ENCODE peak calls at places on chromosomes 13 and 19, in four cellular contexts. D is HCT116, Y is HepG2, O is K562. S is an unnamed sample.

GRCh38 chr13:113423225-113424170 is 29.8 kb downstream of the ADPRHL1 start:
- DNase-seq in D (no peak), Y (no peak), O (no peak), S (no peak)

GRCh38 chr13:24185591-24186232 is 25.2 kb downstream of the SPATA13 start:
- DNase-seq in D (no peak), Y (no peak), O (no peak), S (no peak)

GRCh38 chr13:65307056-65307455 is 1923.1 kb downstream of the PCDH9 start:
- DNase-seq in D (no peak), Y (no peak), O (no peak), S (no peak)

GRCh38 chr13:31587696-31588266 is 151.5 kb upstream of the RXFP2 start:
- DNase-seq in D (no peak), Y (no peak), O (no peak), S (no peak)

GRCh38 chr19:18464646-18465045 is 26.7 kb upstream of the ISYNA1 start:
- DNase-seq in D (no peak), Y (peak), O (no peak), S (no peak)

GRCh38 chr13:98180092-98180491 is 3.0 kb upstream of the RNF113B start:
- DNase-seq in D (no peak), Y (no peak), O (no peak), S (no peak)

GRCh38 chr19:41276231-41276630 is 12.1 kb downstream of the HNRNPUL1 start:
- DNase-seq in D (no peak), Y (no peak), O (no peak), S (no peak)

GRCh38 chr13:97659602-97660001 is 225.6 kb downstream of the RAP2A start:
- DNase-seq in D (no peak), Y (peak), O (peak), S (no peak)

GRCh38 chr19:1720237-1720636 is 33.1 kb upstream of the ONECUT3 start:
- DNase-seq in D (no peak), Y (no peak), O (no peak), S (no peak)

GRCh38 chr19:28437390-28438346 is 775.3 kb downstream of the UQCRFS1 start:
- DNase-seq in D (no peak), Y (no peak), O (no peak), S (no peak)

GRCh38 chr13:21757721-21758120 is 86.8 kb downstream of the FGF9 start:
- DNase-seq in D (no peak), Y (no peak), O (no peak), S (no peak)

GRCh38 chr19:42114412-42114811 is 17.8 kb downstream of the POU2F2 start:
- DNase-seq in D (no peak), Y (no peak), O (no peak), S (no peak)

GRCh38 chr19:35266904-35267817 is 1.6 kb upstream of the USF2 start:
- DNase-seq in D (no peak), Y (no peak), O (peak), S (no peak)

GRCh38 chr13:107534548-107534947 is 680.8 kb downstream of the LIG4 start:
- DNase-seq in D (no peak), Y (no peak), O (no peak), S (no peak)

GRCh38 chr19:34664870-34665269 is 12.1 kb downstream of the SCGB2B2 start:
- DNase-seq in D (no peak), Y (no peak), O (no peak), S (no peak)

GRCh38 chr13:65292488-65292901 is 1937.6 kb downstream of the PCDH9 start:
- DNase-seq in D (no peak), Y (no peak), O (no peak), S (no peak)

GRCh38 chr13:113078895-113079720 is 26.5 kb upstream of the F7 start:
- DNase-seq in D (no peak), Y (no peak), O (no peak), S (no peak)

GRCh38 chr13:50909605-50910482 is at the start of gene RNASEH2B:
- DNase-seq in D (peak), Y (peak), O (peak), S (no peak)

GRCh38 chr13:56718791-56719190 is 421.9 kb upstream of the PRR20A start:
- DNase-seq in D (no peak), Y (no peak), O (no peak), S (no peak)

GRCh38 chr13:93217701-93218100 is 8.9 kb upstream of the GPC6 start:
- DNase-seq in D (no peak), Y (peak), O (no peak), S (no peak)

GRCh38 chr13:52949744-52950143 is 78.9 kb upstream of the OLFM4 start:
- DNase-seq in D (no peak), Y (no peak), O (no peak), S (no peak)

GRCh38 chr13:56909896-56910600 is 230.7 kb upstream of the PRR20A start:
- DNase-seq in D (no peak), Y (no peak), O (no peak), S (no peak)

GRCh38 chr13:114043421-114044053 is 69.7 kb upstream of the C13orf46 start:
- DNase-seq in D (no peak), Y (peak), O (no peak), S (no peak)

GRCh38 chr19:1250374-1251232 is 2.2 kb downstream of the MIDN start:
- DNase-seq in D (no peak), Y (peak), O (peak), S (no peak)

GRCh38 chr19:1252818-1253513 is 4.6 kb downstream of the MIDN start:
- DNase-seq in D (no peak), Y (peak), O (peak), S (no peak)

GRCh38 chr13:51220706-51221105 is 1.5 kb upstream of the FAM124A start:
- DNase-seq in D (no peak), Y (no peak), O (no peak), S (no peak)

GRCh38 chr19:3263866-3264265 is 39.4 kb downstream of the CELF5 start:
- DNase-seq in D (no peak), Y (no peak), O (no peak), S (no peak)

GRCh38 chr13:105936816-105937215 is 598.6 kb downstream of the EFNB2 start:
- DNase-seq in D (no peak), Y (no peak), O (no peak), S (no peak)

GRCh38 chr13:111280666-111281577 is 39.5 kb upstream of the TEX29 start:
- DNase-seq in D (no peak), Y (no peak), O (no peak), S (no peak)

GRCh38 chr19:33788676-33789075 is 8.0 kb upstream of the KCTD15 start:
- DNase-seq in D (no peak), Y (no peak), O (no peak), S (no peak)

GRCh38 chr13:47415048-47415447 is 518.2 kb upstream of the HTR2A start:
- DNase-seq in D (no peak), Y (no peak), O (no peak), S (no peak)

GRCh38 chr13:19961484-19961883 is 3.0 kb downstream of the ZMYM2 start:
- DNase-seq in D (no peak), Y (no peak), O (no peak), S (no peak)
- H3K4me3 ChIP-seq in D (no peak), Y (no peak), O (no peak), S (no peak)

GRCh38 chr19:5951338-5951861 is 26.5 kb downstream of the RANBP3 start:
- DNase-seq in D (no peak), Y (no peak), O (no peak), S (no peak)

GRCh38 chr19:5949792-5950305 is 28.1 kb downstream of the RANBP3 start:
- DNase-seq in D (no peak), Y (no peak), O (no peak), S (no peak)

GRCh38 chr19:5948697-5949564 is 29.0 kb downstream of the RANBP3 start:
- DNase-seq in D (no peak), Y (no peak), O (no peak), S (no peak)

GRCh38 chr19:5952193-5953033 is 25.5 kb downstream of the RANBP3 start:
- DNase-seq in D (no peak), Y (no peak), O (no peak), S (no peak)

DNA sequence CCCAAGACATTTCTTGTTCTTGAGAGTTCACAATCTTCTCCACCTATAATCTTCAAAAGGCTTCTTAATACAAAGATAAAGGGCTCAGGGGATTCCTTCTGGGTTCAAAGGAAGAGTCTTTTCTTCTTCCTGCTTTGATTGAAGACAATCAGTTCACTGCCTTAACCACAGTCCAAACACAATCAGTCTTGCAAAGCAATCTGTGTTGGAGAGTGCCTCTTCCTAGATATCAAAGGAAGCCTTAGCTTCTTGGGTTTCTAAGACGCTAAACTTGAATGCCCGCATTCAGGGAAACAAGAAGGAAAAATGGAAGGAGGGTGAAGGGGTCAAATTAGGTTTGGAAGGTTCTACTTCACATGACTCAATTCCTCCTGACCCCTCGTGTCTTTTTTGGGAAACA is 27.2 kb downstream of the RANBP3 start:
- DNase-seq in D (no peak), Y (no peak), O (no peak), S (no peak)
- TF ChIP-seq SIN3A in D (no peak), Y (no peak), O (no peak), S (no peak)

GRCh38 chr19:10112037-10112751 is 701 bp downstream of the P2RY11 start:
- DNase-seq in D (no peak), Y (no peak), O (peak), S (no peak)

GRCh38 chr19:10112895-10113591 is 1.6 kb downstream of the P2RY11 start:
- DNase-seq in D (no peak), Y (peak), O (peak), S (no peak)

GRCh38 chr19:10110972-10111317 is 548 bp upstream of the P2RY11 start:
- DNase-seq in D (no peak), Y (no peak), O (no peak), S (no peak)

GRCh38 chr19:10110076-10110971 is 1.2 kb upstream of the P2RY11 start:
- DNase-seq in D (no peak), Y (no peak), O (no peak), S (no peak)

DNA sequence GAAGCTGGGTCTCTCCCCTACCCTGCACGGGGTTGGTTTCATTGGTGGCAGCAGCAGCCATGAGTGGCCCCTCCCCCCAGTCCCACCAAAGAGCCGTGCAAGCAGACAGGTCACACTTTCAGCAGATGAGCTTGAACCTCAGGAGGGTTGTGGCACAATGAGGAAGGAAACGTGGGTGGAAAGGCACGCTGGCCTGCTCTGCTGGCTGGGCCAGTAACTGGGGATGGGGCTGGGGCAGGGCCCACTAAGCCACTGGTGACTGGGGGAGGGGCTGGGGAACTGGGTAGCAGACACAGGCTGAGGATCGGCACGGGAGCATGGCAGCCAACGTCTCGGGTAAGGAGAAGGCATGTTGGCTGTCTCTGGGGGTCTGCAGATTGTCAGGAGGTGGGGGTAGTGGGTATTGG is at the start of gene P2RY11:
- DNase-seq in D (no peak), Y (no peak), O (peak), S (no peak)
- TF ChIP-seq TCF7L2 in D (no peak), Y (no peak), O (no peak), S (no peak)

GRCh38 chr13:27006519-27007161 is 165.0 kb downstream of the USP12 start:
- DNase-seq in D (peak), Y (no peak), O (no peak), S (no peak)
- H3K4me3 ChIP-seq in D (peak), Y (peak), O (no peak), S (peak)

DNA sequence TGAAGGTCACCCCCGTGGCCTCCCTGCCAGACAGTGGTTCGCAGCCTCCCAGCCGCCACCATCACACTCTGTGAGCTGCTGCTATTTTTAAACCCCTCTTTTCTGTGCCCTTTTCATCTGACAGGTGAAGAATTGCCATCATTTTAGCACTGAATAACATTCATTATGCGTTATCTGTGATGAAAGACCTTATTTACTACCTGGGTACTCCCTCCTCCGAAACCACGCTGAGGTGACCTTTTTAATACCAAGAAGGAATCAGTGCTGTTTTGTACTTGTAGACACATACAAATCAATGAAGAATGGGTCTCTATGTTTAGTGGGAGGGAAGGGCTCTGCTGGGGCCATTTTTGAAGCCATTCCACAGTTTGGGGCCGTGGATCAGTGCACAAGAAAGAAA is 148.9 kb upstream of the GPR12 start:
- DNase-seq in D (no peak), Y (no peak), O (no peak), S (no peak)
- TF ChIP-seq SIN3A in D (no peak), Y (no peak), O (no peak), S (no peak)

GRCh38 chr13:66339214-66339613 is 890.9 kb downstream of the PCDH9 start:
- DNase-seq in D (no peak), Y (no peak), O (no peak), S (no peak)
- TF ChIP-seq TCF7L2 in D (no peak), Y (no peak), O (no peak), S (no peak)

DNA sequence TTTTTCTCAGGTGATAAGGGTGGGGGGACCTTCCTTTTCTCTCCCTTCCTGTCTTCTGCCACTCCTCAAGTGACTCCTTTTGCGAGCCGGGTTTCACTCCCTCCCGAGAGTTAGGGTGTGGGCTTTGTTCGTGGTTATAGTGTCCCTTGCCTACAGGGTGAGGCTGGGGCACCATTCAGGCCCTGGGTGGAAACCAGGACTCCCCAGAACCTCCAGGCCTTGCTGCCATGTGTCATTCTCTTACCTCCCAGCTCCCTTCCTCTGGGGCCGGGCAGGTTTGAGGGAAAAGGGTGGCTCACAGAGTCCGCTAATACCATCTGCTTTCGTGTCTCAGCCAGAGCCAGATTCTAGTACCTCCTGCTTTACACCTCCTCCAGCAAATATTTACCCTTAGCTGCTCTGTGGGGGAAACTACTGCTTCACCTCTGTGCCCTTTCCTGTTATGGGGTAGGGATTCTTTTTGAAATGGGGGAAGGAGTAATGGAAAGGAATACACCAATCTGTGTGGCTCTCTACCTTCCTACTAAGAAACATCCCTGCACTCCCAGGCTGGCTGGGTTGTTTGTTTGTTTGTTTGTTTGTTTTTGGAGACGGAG is 2.8 kb downstream of the ACTN4 start:
- DNase-seq in D (no peak), Y (no peak), O (peak), S (no peak)
- H3K4me3 ChIP-seq in D (peak), Y (peak), O (peak), S (peak)

GRCh38 chr13:99797716-99798115 is 173.9 kb downstream of the ZIC5 start:
- DNase-seq in D (no peak), Y (no peak), O (no peak), S (no peak)
- TF ChIP-seq SIN3A in D (no peak), Y (no peak), O (no peak), S (no peak)

S was measured in Panc1.